ENCODE peak calls at places on chromosomes 2 and 18, in five cellular contexts. C is fibroblast of lung, P is stomach, T is IMR-90, I is HCT116. G is an unnamed sample.
A peak's percentile ranks its signal among the peaks of the same experiment; 100 is the strongest.

GRCh38 chr2:214628091-214628490 is 181.4 kb downstream of the BARD1 start:
- DNase-seq in T (peak; percentile 39), I (no peak), P (no peak), C (no peak), G (no peak)

GRCh38 chr2:241035142-241035817 is 36.9 kb downstream of the SNED1 start:
- DNase-seq in T (no peak), I (no peak), P (no peak), C (no peak), G (no peak)

GRCh38 chr2:64448069-64448468 is 5.9 kb upstream of the LGALSL start:
- DNase-seq in C (no peak), I (no peak), T (no peak), P (no peak), G (no peak)

GRCh38 chr2:207474871-207475485 is 54.8 kb upstream of the CREB1 start:
- DNase-seq in P (no peak), I (peak; percentile 39), T (peak; percentile 68), C (peak; percentile 78), G (no peak)

GRCh38 chr2:111919794-111920608 is 21.6 kb downstream of the MERTK start:
- DNase-seq in I (no peak), C (peak; percentile 77), T (no peak), P (peak; percentile 94), G (no peak)

GRCh38 chr2:167869200-167869599 is 378.2 kb downstream of the STK39 start:
- DNase-seq in T (no peak), C (no peak), P (no peak), I (no peak), G (no peak)

GRCh38 chr2:18299423-18300212 is 260.8 kb downstream of the RDH14 start:
- DNase-seq in P (no peak), T (peak; percentile 96), C (peak; percentile 71), I (no peak), G (peak; percentile 68)

GRCh38 chr2:240469239-240469636 is 33.8 kb downstream of the GPC1 start:
- DNase-seq in I (no peak), T (no peak), C (no peak), P (no peak), G (no peak)

GRCh38 chr2:37367984-37368383 is 23.6 kb downstream of the QPCT start:
- DNase-seq in C (no peak), P (no peak), I (no peak), T (no peak), G (no peak)

GRCh38 chr2:216192181-216192580 is 83.0 kb downstream of the XRCC5 start:
- DNase-seq in C (no peak), P (no peak), T (no peak), I (no peak), G (no peak)

GRCh38 chr2:232491139-232491780 is 3.6 kb upstream of the ECEL1 start:
- DNase-seq in P (no peak), C (no peak), I (no peak), T (no peak), G (no peak)

GRCh38 chr2:128322651-128323491 is 4.2 kb upstream of the HS6ST1 start:
- DNase-seq in C (no peak), P (peak; percentile 24), I (no peak), T (no peak), G (no peak)

GRCh38 chr2:1675633-1676032 is 68.7 kb downstream of the PXDN start:
- DNase-seq in C (peak; percentile 95), T (peak; percentile 99), I (peak; percentile 34), P (peak; percentile 24), G (peak; percentile 90)

GRCh38 chr2:47688561-47688960 is 94.4 kb upstream of the MSH6 start:
- DNase-seq in P (no peak), I (no peak), T (no peak), C (no peak), G (no peak)
- TF ChIP-seq CTCF in P (no peak), I (no peak), T (no peak), C (no peak), G (no peak)

GRCh38 chr2:42492691-42493467 is 903 bp downstream of the KCNG3 start:
- DNase-seq in T (no peak), P (no peak), C (no peak), I (no peak), G (no peak)

GRCh38 chr2:42495234-42495581 is 1.4 kb upstream of the KCNG3 start:
- DNase-seq in T (no peak), P (no peak), I (no peak), C (no peak), G (no peak)

GRCh38 chr2:42494434-42495233 is 852 bp upstream of the KCNG3 start:
- DNase-seq in C (peak; percentile 81), P (peak; percentile 76), I (peak; percentile 82), T (peak; percentile 75), G (peak; percentile 33)

GRCh38 chr2:42493885-42494433 is at the start of gene KCNG3:
- DNase-seq in T (peak; percentile 12), I (no peak), C (peak; percentile 22), P (peak; percentile 63), G (no peak)

GRCh38 chr2:42493468-42493884 is 306 bp downstream of the KCNG3 start:
- DNase-seq in T (no peak), C (no peak), P (no peak), I (no peak), G (no peak)
- H3K27me3 ChIP-seq in T (peaks cover 54% of the 10 kb centered on the region), C (peaks cover 28% of the 10 kb centered on the region), P (no peaks in the 10 kb centered on the region), I (no peaks in the 10 kb centered on the region), G (peaks cover 33% of the 10 kb centered on the region)

GRCh38 chr2:104444392-104444791 is 409.5 kb upstream of the POU3F3 start:
- DNase-seq in P (no peak), C (no peak), T (no peak), I (no peak), G (no peak)
- H3K27ac ChIP-seq in P (no peak overlapping the region), C (no peak overlapping the region), T (no peak overlapping the region), I (no peak overlapping the region), G (no peak overlapping the region)

GRCh38 chr18:24413148-24413547 is 13.3 kb upstream of the IMPACT start:
- DNase-seq in P (no peak), T (no peak), I (no peak), C (peak; percentile 19), G (no peak)
- TF ChIP-seq CTCF in P (no peak), T (peak; percentile 45), I (peak; percentile 12), C (peak; percentile 44), G (peak; percentile 53)

GRCh38 chr2:219532378-219532649 is 11.3 kb downstream of the CHPF start:
- DNase-seq in P (no peak), C (no peak), T (no peak), I (no peak), G (no peak)
- H3K27me3 ChIP-seq in P (no peaks in the 10 kb centered on the region), C (peaks cover 33% of the 10 kb centered on the region), T (peaks cover 44% of the 10 kb centered on the region), I (no peaks in the 10 kb centered on the region), G (peaks cover 37% of the 10 kb centered on the region)

GRCh38 chr2:85385746-85386145 is 24.4 kb downstream of the CAPG start:
- DNase-seq in P (no peak), T (no peak), C (no peak), I (no peak), G (no peak)
- H3K27ac ChIP-seq in P (no peak overlapping the region), T (no peak overlapping the region), C (no peak overlapping the region), I (no peak overlapping the region), G (no peak overlapping the region)

GRCh38 chr2:192940767-192941166 is 746.0 kb upstream of the TMEFF2 start:
- DNase-seq in T (no peak), C (no peak), P (no peak), I (no peak), G (no peak)
- TF ChIP-seq CTCF in T (no peak), C (no peak), P (no peak), I (no peak), G (no peak)

GRCh38 chr18:22560797-22561196 is 143.1 kb upstream of the CTAGE1 start:
- DNase-seq in T (no peak), P (no peak), I (no peak), C (no peak), G (no peak)
- H3K27me3 ChIP-seq in T (no peaks in the 10 kb centered on the region), P (no peaks in the 10 kb centered on the region), I (no peaks in the 10 kb centered on the region), C (no peaks in the 10 kb centered on the region), G (no peaks in the 10 kb centered on the region)